ENCODE peak calls at places on chromosomes 11 and 22, in five cellular contexts. One of them, this sample, is unnamed.

GRCh38 chr22:30427871-30428270 is 2.3 kb downstream of the MTFP1 start:
- DNase-seq in transverse colon: no peak
- DNase-seq in pancreas: no peak
- DNase-seq in ovary: no peak
- DNase-seq in HepG2: no peak
- DNase-seq in this sample: no peak

GRCh38 chr11:43736502-43737193 is 56.1 kb downstream of the HSD17B12 start:
- DNase-seq in transverse colon: no peak
- DNase-seq in pancreas: no peak
- DNase-seq in ovary: no peak
- DNase-seq in HepG2: peak; percentile 19
- DNase-seq in this sample: no peak

GRCh38 chr11:1779034-1779805 is 15.5 kb upstream of the CTSD start:
- DNase-seq in transverse colon: no peak
- DNase-seq in pancreas: no peak
- DNase-seq in ovary: no peak
- DNase-seq in HepG2: no peak
- DNase-seq in this sample: no peak

GRCh38 chr11:124644426-124645280 is 22.0 kb downstream of the TBRG1 start:
- DNase-seq in transverse colon: peak; percentile 46
- DNase-seq in pancreas: peak; percentile 38
- DNase-seq in ovary: peak; percentile 54
- DNase-seq in HepG2: peak; percentile 64
- DNase-seq in this sample: peak; percentile 56

GRCh38 chr11:120095516-120095915 is 42.4 kb downstream of the TRIM29 start:
- DNase-seq in transverse colon: no peak
- DNase-seq in pancreas: no peak
- DNase-seq in ovary: no peak
- DNase-seq in HepG2: no peak
- DNase-seq in this sample: no peak

GRCh38 chr11:122215244-122215992 is 99.4 kb upstream of the BLID start:
- DNase-seq in transverse colon: peak; percentile 48
- DNase-seq in pancreas: peak; percentile 55
- DNase-seq in ovary: peak; percentile 73
- DNase-seq in HepG2: peak; percentile 29
- DNase-seq in this sample: no peak

GRCh38 chr11:86955111-86955673 is at the start of gene FZD4:
- DNase-seq in transverse colon: peak; percentile 93
- DNase-seq in pancreas: peak; percentile 90
- DNase-seq in ovary: peak; percentile 93
- DNase-seq in HepG2: peak; percentile 76
- DNase-seq in this sample: peak; percentile 26

GRCh38 chr11:106724293-106724892 is 293.9 kb downstream of the GUCY1A2 start:
- DNase-seq in transverse colon: no peak
- DNase-seq in pancreas: no peak
- DNase-seq in ovary: no peak
- DNase-seq in HepG2: no peak
- DNase-seq in this sample: no peak

GRCh38 chr11:45751430-45751829 is 53.5 kb upstream of the SLC35C1 start:
- DNase-seq in transverse colon: no peak
- DNase-seq in pancreas: no peak
- DNase-seq in ovary: peak; percentile 61
- DNase-seq in HepG2: no peak
- DNase-seq in this sample: no peak

GRCh38 chr11:46302866-46303265 is 25.4 kb downstream of the CREB3L1 start:
- DNase-seq in transverse colon: no peak
- DNase-seq in pancreas: no peak
- DNase-seq in ovary: no peak
- DNase-seq in HepG2: no peak
- DNase-seq in this sample: no peak

GRCh38 chr11:92226331-92227232 is 2.0 kb downstream of the FAT3 start:
- DNase-seq in transverse colon: no peak
- DNase-seq in pancreas: no peak
- DNase-seq in ovary: peak; percentile 14
- DNase-seq in HepG2: no peak
- DNase-seq in this sample: no peak

GRCh38 chr11:115168229-115168671 is 336.0 kb downstream of the CADM1 start:
- DNase-seq in transverse colon: no peak
- DNase-seq in pancreas: peak; percentile 11
- DNase-seq in ovary: no peak
- DNase-seq in HepG2: no peak
- DNase-seq in this sample: no peak

GRCh38 chr11:35567737-35568465 is 42.5 kb upstream of the PAMR1 start:
- DNase-seq in transverse colon: no peak
- DNase-seq in pancreas: no peak
- DNase-seq in ovary: no peak
- DNase-seq in HepG2: no peak
- DNase-seq in this sample: no peak

GRCh38 chr22:28822930-28823481 is 22.6 kb upstream of the XBP1 start:
- DNase-seq in transverse colon: peak; percentile 23
- DNase-seq in pancreas: peak; percentile 74
- DNase-seq in ovary: no peak
- DNase-seq in HepG2: peak; percentile 73
- DNase-seq in this sample: no peak

GRCh38 chr11:115469361-115469760 is 34.9 kb downstream of the CADM1 start:
- DNase-seq in transverse colon: no peak
- DNase-seq in pancreas: no peak
- DNase-seq in ovary: no peak
- DNase-seq in HepG2: no peak
- DNase-seq in this sample: no peak

GRCh38 chr11:78451371-78452150 is 33.9 kb upstream of the GAB2 start:
- DNase-seq in transverse colon: peak; percentile 62
- DNase-seq in pancreas: no peak
- DNase-seq in ovary: no peak
- DNase-seq in HepG2: no peak
- DNase-seq in this sample: no peak

GRCh38 chr11:117835576-117835975 is 11.0 kb upstream of the FXYD2 start:
- DNase-seq in transverse colon: no peak
- DNase-seq in pancreas: no peak
- DNase-seq in ovary: no peak
- DNase-seq in HepG2: no peak
- DNase-seq in this sample: no peak

GRCh38 chr11:66970808-66971442 is 4.2 kb upstream of the C11orf86 start:
- DNase-seq in transverse colon: peak; percentile 29
- DNase-seq in pancreas: no peak
- DNase-seq in ovary: peak; percentile 69
- DNase-seq in HepG2: peak; percentile 95
- DNase-seq in this sample: no peak

GRCh38 chr11:46948378-46949131 is 12.0 kb downstream of the CSTPP1 start:
- DNase-seq in transverse colon: peak; percentile 26
- DNase-seq in pancreas: no peak
- DNase-seq in ovary: no peak
- DNase-seq in HepG2: no peak
- DNase-seq in this sample: no peak

GRCh38 chr22:37777122-37777687 is 30.5 kb upstream of the GCAT start:
- DNase-seq in transverse colon: peak; percentile 74
- DNase-seq in pancreas: peak; percentile 86
- DNase-seq in ovary: peak; percentile 58
- DNase-seq in HepG2: peak; percentile 21
- DNase-seq in this sample: no peak

GRCh38 chr22:37782340-37783168 is 25.2 kb upstream of the GCAT start:
- DNase-seq in transverse colon: no peak
- DNase-seq in pancreas: no peak
- DNase-seq in ovary: no peak
- DNase-seq in HepG2: peak; percentile 63
- DNase-seq in this sample: no peak

GRCh38 chr22:37784829-37785495 is 22.8 kb upstream of the GCAT start:
- DNase-seq in transverse colon: peak; percentile 84
- DNase-seq in pancreas: no peak
- DNase-seq in ovary: no peak
- DNase-seq in HepG2: peak; percentile 46
- DNase-seq in this sample: no peak

GRCh38 chr22:37778370-37779009 is 29.2 kb upstream of the GCAT start:
- DNase-seq in transverse colon: no peak
- DNase-seq in pancreas: no peak
- DNase-seq in ovary: no peak
- DNase-seq in HepG2: no peak
- DNase-seq in this sample: no peak

DNA sequence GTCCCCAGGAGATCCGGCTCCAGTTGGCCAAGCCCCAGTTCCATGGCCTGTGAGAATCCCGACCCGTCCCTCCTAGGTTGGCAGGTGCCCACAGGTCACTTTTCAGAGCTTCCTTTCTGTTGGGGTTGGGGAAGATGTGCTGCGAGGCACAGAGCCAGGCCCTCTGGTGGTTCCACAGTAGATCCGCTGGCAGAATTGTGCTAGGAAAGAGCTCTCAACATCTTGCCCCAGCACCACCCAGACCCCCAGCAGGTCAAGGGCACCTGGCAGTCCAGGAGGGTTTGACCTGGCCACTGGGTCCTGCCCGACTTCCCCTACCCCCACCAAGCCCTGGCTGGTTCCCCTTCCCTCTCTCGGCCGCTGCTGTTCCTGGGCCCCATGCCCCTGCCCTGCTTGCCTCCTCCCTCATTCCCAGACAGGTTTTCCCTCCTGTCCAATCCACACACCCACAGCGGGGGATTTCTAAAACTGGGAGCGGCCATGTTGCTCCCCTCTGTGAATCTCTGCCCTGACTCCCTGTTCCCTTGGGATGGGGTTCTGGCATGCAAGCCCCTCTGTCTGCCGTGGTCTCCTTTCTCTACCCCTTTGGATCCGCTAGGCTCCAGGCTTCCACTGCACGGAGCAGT is 26.2 kb upstream of the GCAT start:
- DNase-seq in transverse colon: no peak
- DNase-seq in pancreas: no peak
- DNase-seq in ovary: peak; percentile 65
- DNase-seq in HepG2: peak; percentile 42
- DNase-seq in this sample: no peak
- TF ChIP-seq CTCF in transverse colon: no peak
- TF ChIP-seq CTCF in pancreas: no peak
- TF ChIP-seq CTCF in ovary: no peak
- TF ChIP-seq CTCF in HepG2: peak; percentile 68
- TF ChIP-seq CTCF in this sample: no peak

GRCh38 chr11:57779275-57779674 is 17.7 kb downstream of the CTNND1 start:
- DNase-seq in transverse colon: no peak
- DNase-seq in pancreas: peak; percentile 79
- DNase-seq in ovary: no peak
- DNase-seq in HepG2: peak; percentile 86
- DNase-seq in this sample: no peak

GRCh38 chr11:57776101-57776511 is 14.5 kb downstream of the CTNND1 start:
- DNase-seq in transverse colon: no peak
- DNase-seq in pancreas: no peak
- DNase-seq in ovary: no peak
- DNase-seq in HepG2: no peak
- DNase-seq in this sample: no peak

GRCh38 chr11:57776577-57776976 is 15.0 kb downstream of the CTNND1 start:
- DNase-seq in transverse colon: no peak
- DNase-seq in pancreas: no peak
- DNase-seq in ovary: no peak
- DNase-seq in HepG2: no peak
- DNase-seq in this sample: no peak

GRCh38 chr11:57778318-57779037 is 16.9 kb downstream of the CTNND1 start:
- DNase-seq in transverse colon: peak; percentile 92
- DNase-seq in pancreas: peak; percentile 87
- DNase-seq in ovary: peak; percentile 94
- DNase-seq in HepG2: peak; percentile 99
- DNase-seq in this sample: no peak

DNA sequence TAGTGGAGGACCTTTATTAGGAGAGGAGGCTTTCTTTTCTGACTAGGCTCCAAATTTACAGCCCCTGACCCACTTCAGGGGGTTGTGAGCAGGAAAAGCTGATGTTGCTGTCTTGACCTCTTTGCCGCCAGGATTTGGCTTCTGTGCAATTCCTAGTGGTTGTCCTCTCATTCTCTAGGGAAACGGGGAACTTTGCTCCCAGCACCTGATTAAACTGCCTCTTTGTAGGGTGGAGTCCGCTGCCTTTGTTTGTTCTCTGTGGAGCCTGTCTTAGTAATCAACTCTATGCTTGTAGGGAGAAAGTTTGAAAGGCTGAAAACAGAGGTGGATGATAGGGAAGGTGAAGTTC is 16.3 kb downstream of the CTNND1 start:
- DNase-seq in transverse colon: peak; percentile 79
- DNase-seq in pancreas: peak; percentile 48
- DNase-seq in ovary: no peak
- DNase-seq in HepG2: peak; percentile 94
- DNase-seq in this sample: no peak
- H3K4me1 ChIP-seq in transverse colon: peaks cover 100% of the 10 kb centered on the region
- H3K4me1 ChIP-seq in pancreas: peaks cover 90% of the 10 kb centered on the region
- H3K4me1 ChIP-seq in ovary: peaks cover 50% of the 10 kb centered on the region
- H3K4me1 ChIP-seq in HepG2: peaks cover 96% of the 10 kb centered on the region
- H3K4me1 ChIP-seq in this sample: peaks cover 26% of the 10 kb centered on the region

GRCh38 chr22:35634981-35635540 is 13.2 kb upstream of the APOL6 start:
- DNase-seq in transverse colon: no peak
- DNase-seq in pancreas: no peak
- DNase-seq in ovary: no peak
- DNase-seq in HepG2: no peak
- DNase-seq in this sample: no peak
- TF ChIP-seq CTCF in transverse colon: no peak
- TF ChIP-seq CTCF in pancreas: no peak
- TF ChIP-seq CTCF in ovary: no peak
- TF ChIP-seq CTCF in HepG2: no peak
- TF ChIP-seq CTCF in this sample: no peak

GRCh38 chr11:134742228-134742612 is 330.2 kb upstream of the B3GAT1 start:
- DNase-seq in transverse colon: no peak
- DNase-seq in pancreas: no peak
- DNase-seq in ovary: no peak
- DNase-seq in HepG2: peak; percentile 29
- DNase-seq in this sample: no peak

GRCh38 chr11:134741453-134742227 is 329.6 kb upstream of the B3GAT1 start:
- DNase-seq in transverse colon: no peak
- DNase-seq in pancreas: no peak
- DNase-seq in ovary: no peak
- DNase-seq in HepG2: peak; percentile 15
- DNase-seq in this sample: no peak

GRCh38 chr11:134743809-134744195 is 331.8 kb upstream of the B3GAT1 start:
- DNase-seq in transverse colon: no peak
- DNase-seq in pancreas: no peak
- DNase-seq in ovary: no peak
- DNase-seq in HepG2: no peak
- DNase-seq in this sample: no peak

GRCh38 chr11:134740590-134741342 is 328.7 kb upstream of the B3GAT1 start:
- DNase-seq in transverse colon: no peak
- DNase-seq in pancreas: no peak
- DNase-seq in ovary: no peak
- DNase-seq in HepG2: no peak
- DNase-seq in this sample: no peak

DNA sequence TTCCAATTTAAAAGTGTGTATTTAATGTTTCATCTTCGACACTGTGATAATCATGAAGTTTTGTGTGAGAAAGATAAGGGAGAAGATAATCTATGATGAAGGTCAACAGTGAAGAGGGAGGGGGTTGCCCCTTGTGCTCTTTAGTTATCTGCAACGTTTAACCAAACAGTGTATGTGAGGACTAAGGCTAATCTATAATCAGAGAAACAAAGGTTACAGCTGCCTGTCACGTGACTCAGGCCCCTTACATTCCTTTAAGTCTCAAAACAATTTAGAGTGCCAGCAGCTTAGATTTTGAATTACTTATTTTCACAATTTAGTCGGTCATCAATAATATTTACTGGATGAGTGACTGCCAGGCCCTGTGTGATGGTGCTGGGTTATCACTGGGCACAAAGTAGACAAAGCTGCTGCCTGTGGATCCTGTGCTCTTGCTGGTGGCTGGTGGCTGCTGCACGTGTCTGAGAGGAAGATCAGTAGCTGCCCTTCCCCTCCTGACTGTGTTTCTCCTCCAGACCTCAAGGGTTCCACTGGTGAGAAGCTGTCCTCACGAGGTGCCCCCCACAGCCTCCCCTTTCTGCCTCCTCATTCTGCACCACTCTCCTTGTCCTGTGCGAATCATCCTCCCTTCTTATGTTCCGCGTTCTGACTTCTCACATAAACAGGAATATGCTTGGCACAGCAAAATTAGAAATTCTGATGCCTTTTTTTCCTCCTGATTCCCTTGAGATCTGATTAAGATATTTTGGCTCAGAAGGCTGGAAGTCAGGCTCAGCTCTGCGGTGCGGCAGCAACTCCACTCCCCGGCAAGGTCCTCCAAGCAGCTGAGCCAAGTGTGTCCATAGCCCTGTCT is 331.1 kb upstream of the B3GAT1 start:
- DNase-seq in transverse colon: no peak
- DNase-seq in pancreas: no peak
- DNase-seq in ovary: no peak
- DNase-seq in HepG2: peak; percentile 55
- DNase-seq in this sample: no peak
- H3K4me1 ChIP-seq in transverse colon: no peaks in the 10 kb centered on the region
- H3K4me1 ChIP-seq in pancreas: no peaks in the 10 kb centered on the region
- H3K4me1 ChIP-seq in ovary: peaks cover 2% of the 10 kb centered on the region
- H3K4me1 ChIP-seq in HepG2: peaks cover 67% of the 10 kb centered on the region
- H3K4me1 ChIP-seq in this sample: no peaks in the 10 kb centered on the region

This sample was measured in CD8-positive, alpha-beta T cell.